ENCODE peak calls at places on chromosomes 2 and 18, in six cellular contexts. Y is nucleus accumbens, X is NCI-H2081, I is AG04450, Z is endodermal cell, C is T-helper 9 cell. U is an unnamed sample.

GRCh38 chr2:127153691-127154158 is 46.8 kb upstream of the BIN1 start:
- DNase-seq in Y (peak), X (no peak), I (peak), Z (no peak), C (no peak), U (no peak)

GRCh38 chr2:136828774-136829173 is 63.4 kb downstream of the THSD7B start:
- DNase-seq in Y (no peak), X (no peak), I (no peak), Z (no peak), C (no peak), U (no peak)

GRCh38 chr2:78941751-78942150 is 83.8 kb upstream of the REG3G start:
- DNase-seq in Y (no peak), X (no peak), I (no peak), Z (no peak), C (no peak), U (no peak)

GRCh38 chr2:1975060-1975459 is 230.7 kb upstream of the PXDN start:
- DNase-seq in Y (no peak), X (no peak), I (no peak), Z (no peak), C (no peak), U (no peak)

GRCh38 chr2:35298493-35298892 is 1057.1 kb upstream of the CRIM1 start:
- DNase-seq in Y (no peak), X (no peak), I (no peak), Z (no peak), C (no peak), U (no peak)

GRCh38 chr2:5959836-5960820 is 267.9 kb downstream of the SOX11 start:
- DNase-seq in Y (no peak), X (no peak), I (no peak), Z (no peak), C (no peak), U (no peak)

GRCh38 chr2:113225505-113226259 is 51.9 kb downstream of the PSD4 start:
- DNase-seq in Y (peak), X (peak), I (no peak), Z (peak), C (no peak), U (peak)

GRCh38 chr2:152644197-152644873 is 72.9 kb downstream of the PRPF40A start:
- DNase-seq in Y (no peak), X (no peak), I (no peak), Z (no peak), C (no peak), U (no peak)

GRCh38 chr18:9366126-9366714 is 31.6 kb downstream of the TWSG1 start:
- DNase-seq in Y (peak), X (no peak), I (no peak), Z (peak), C (no peak), U (peak)

GRCh38 chr2:220365023-220365422 is 737.6 kb downstream of the SLC4A3 start:
- DNase-seq in Y (no peak), X (no peak), I (no peak), Z (no peak), C (no peak), U (no peak)

GRCh38 chr18:22606563-22607283 is 189.0 kb upstream of the CTAGE1 start:
- DNase-seq in Y (no peak), X (no peak), I (no peak), Z (peak), C (no peak), U (peak)

GRCh38 chr2:239775623-239776440 is 249.3 kb downstream of the NDUFA10 start:
- DNase-seq in Y (no peak), X (no peak), I (no peak), Z (peak), C (no peak), U (no peak)

GRCh38 chr18:48781990-48782368 is 168.8 kb downstream of the SMAD7 start:
- DNase-seq in Y (no peak), X (no peak), I (no peak), Z (no peak), C (no peak), U (no peak)

GRCh38 chr2:46258937-46259781 is 38.0 kb upstream of the EPAS1 start:
- DNase-seq in Y (no peak), X (no peak), I (no peak), Z (no peak), C (no peak), U (no peak)

GRCh38 chr2:38244306-38244705 is 132.8 kb downstream of the ATL2 start:
- DNase-seq in Y (no peak), X (no peak), I (no peak), Z (no peak), C (no peak), U (no peak)

U was measured in GM23338.